ENCODE peak calls at places on chromosome 16, in four cellular contexts. One of them, this sample, is unnamed.

GRCh38 chr16:19291459-19291858 is 5.9 kb downstream of the CLEC19A start:
- DNase-seq in DMS 273 treated with DMSO at 0.1 percent for 48 hours: no peak
- DNase-seq in caudate nucleus: peak; percentile 2
- DNase-seq in heart right ventricle: no peak
- DNase-seq in this sample: peak; percentile 25

GRCh38 chr16:83392743-83393142 is 415.0 kb upstream of the HSBP1 start:
- DNase-seq in DMS 273 treated with DMSO at 0.1 percent for 48 hours: no peak
- DNase-seq in caudate nucleus: no peak
- DNase-seq in heart right ventricle: no peak
- DNase-seq in this sample: no peak

GRCh38 chr16:31430380-31431052 is 2.4 kb upstream of the COX6A2 start:
- DNase-seq in DMS 273 treated with DMSO at 0.1 percent for 48 hours: no peak
- DNase-seq in caudate nucleus: no peak
- DNase-seq in heart right ventricle: no peak
- DNase-seq in this sample: no peak

GRCh38 chr16:4521971-4522623 is 16.5 kb downstream of the CDIP1 start:
- DNase-seq in DMS 273 treated with DMSO at 0.1 percent for 48 hours: peak; percentile 94
- DNase-seq in caudate nucleus: peak; percentile 56
- DNase-seq in heart right ventricle: no peak
- DNase-seq in this sample: no peak

GRCh38 chr16:17018715-17019014 is 452.1 kb downstream of the XYLT1 start:
- DNase-seq in DMS 273 treated with DMSO at 0.1 percent for 48 hours: no peak
- DNase-seq in caudate nucleus: no peak
- DNase-seq in heart right ventricle: no peak
- DNase-seq in this sample: no peak

GRCh38 chr16:85491798-85492616 is 121.1 kb upstream of the GSE1 start:
- DNase-seq in DMS 273 treated with DMSO at 0.1 percent for 48 hours: no peak
- DNase-seq in caudate nucleus: peak; percentile 12
- DNase-seq in heart right ventricle: peak; percentile 83
- DNase-seq in this sample: no peak

GRCh38 chr16:87956771-87957279 is 5.6 kb downstream of the BANP start:
- DNase-seq in DMS 273 treated with DMSO at 0.1 percent for 48 hours: no peak
- DNase-seq in caudate nucleus: no peak
- DNase-seq in heart right ventricle: no peak
- DNase-seq in this sample: no peak

GRCh38 chr16:28538733-28539596 is at the start of gene NUPR1:
- DNase-seq in DMS 273 treated with DMSO at 0.1 percent for 48 hours: peak; percentile 71
- DNase-seq in caudate nucleus: peak; percentile 19
- DNase-seq in heart right ventricle: peak; percentile 97
- DNase-seq in this sample: peak; percentile 87

This sample was measured in Daoy.